ENCODE peak calls at places on chromosome 16, in five cellular contexts. T, O, D, U and P are unnamed samples.

GRCh38 chr16:23587726-23588125 is 8.4 kb downstream of the NDUFAB1 start:
- DNase-seq in T (no peak), O (no peak), D (no peak), U (no peak), P (no peak)

GRCh38 chr16:2324296-2324859 is 16.1 kb downstream of the ABCA3 start:
- DNase-seq in T (no peak), O (peak; percentile 67), D (no peak), U (no peak), P (no peak)

GRCh38 chr16:10728035-10728462 is 15.6 kb upstream of the NUBP1 start:
- DNase-seq in T (no peak), O (no peak), D (no peak), U (no peak), P (no peak)

GRCh38 chr16:47732806-47733150 is 271.6 kb downstream of the PHKB start:
- DNase-seq in T (no peak), O (no peak), D (no peak), U (no peak), P (no peak)

GRCh38 chr16:25838724-25839186 is 147.0 kb downstream of the HS3ST4 start:
- DNase-seq in T (peak; percentile 20), O (no peak), D (no peak), U (peak; percentile 52), P (no peak)

GRCh38 chr16:28193530-28194423 is 18.0 kb downstream of the XPO6 start:
- DNase-seq in T (peak; percentile 42), O (no peak), D (peak; percentile 24), U (peak; percentile 66), P (no peak)

GRCh38 chr16:27486760-27487159 is 63.0 kb downstream of the GTF3C1 start:
- DNase-seq in T (no peak), O (no peak), D (no peak), U (no peak), P (no peak)

GRCh38 chr16:10521681-10522274 is 58.6 kb downstream of the EMP2 start:
- DNase-seq in T (peak; percentile 44), O (no peak), D (peak; percentile 42), U (peak; percentile 71), P (peak; percentile 22)

GRCh38 chr16:87086575-87086974 is 230.6 kb downstream of the C16orf95 start:
- DNase-seq in T (no peak), O (no peak), D (no peak), U (no peak), P (no peak)

GRCh38 chr16:9039208-9039607 is 52.2 kb upstream of the HAPSTR1 start:
- DNase-seq in T (no peak), O (no peak), D (no peak), U (no peak), P (no peak)

GRCh38 chr16:86806181-86806837 is 228.0 kb downstream of the FOXL1 start:
- DNase-seq in T (no peak), O (no peak), D (no peak), U (no peak), P (no peak)

GRCh38 chr16:48232459-48233040 is 11.6 kb upstream of the LONP2 start:
- DNase-seq in T (no peak), O (no peak), D (no peak), U (no peak), P (no peak)

GRCh38 chr16:28092721-28093382 is 29.3 kb upstream of the GSG1L start:
- DNase-seq in T (no peak), O (no peak), D (no peak), U (no peak), P (no peak)

GRCh38 chr16:11783319-11784047 is 13.6 kb downstream of the ZC3H7A start:
- DNase-seq in T (peak; percentile 38), O (no peak), D (no peak), U (no peak), P (no peak)

GRCh38 chr16:57601801-57602478 is 26.5 kb upstream of the ADGRG1 start:
- DNase-seq in T (peak; percentile 51), O (no peak), D (no peak), U (peak; percentile 59), P (no peak)

GRCh38 chr16:56262148-56262878 is 71.0 kb downstream of the GNAO1 start:
- DNase-seq in T (peak; percentile 55), O (no peak), D (no peak), U (peak; percentile 77), P (no peak)

GRCh38 chr16:53142823-53143568 is 88.2 kb downstream of the CHD9 start:
- DNase-seq in T (no peak), O (no peak), D (no peak), U (peak; percentile 76), P (no peak)

GRCh38 chr16:48611329-48612137 is 1.6 kb upstream of the N4BP1 start:
- DNase-seq in T (peak; percentile 83), O (no peak), D (no peak), U (peak; percentile 70), P (no peak)

GRCh38 chr16:11386054-11386680 is 40.9 kb downstream of the RMI2 start:
- DNase-seq in T (no peak), O (no peak), D (no peak), U (no peak), P (no peak)

GRCh38 chr16:57469917-57470470 is 7.5 kb downstream of the POLR2C start:
- DNase-seq in T (no peak), O (no peak), D (no peak), U (no peak), P (no peak)

GRCh38 chr16:2095315-2095853 is 40.3 kb downstream of the PKD1 start:
- DNase-seq in T (no peak), O (no peak), D (no peak), U (no peak), P (no peak)

GRCh38 chr16:57985204-57986121 is 14.5 kb upstream of the CNGB1 start:
- DNase-seq in T (no peak), O (no peak), D (no peak), U (no peak), P (no peak)

GRCh38 chr16:86874141-86874540 is 295.8 kb downstream of the FOXL1 start:
- DNase-seq in T (no peak), O (no peak), D (no peak), U (peak; percentile 17), P (no peak)

GRCh38 chr16:21088646-21089538 is 61.8 kb downstream of the DNAH3 start:
- DNase-seq in T (no peak), O (no peak), D (no peak), U (no peak), P (no peak)

GRCh38 chr16:82007189-82007588 is 4.1 kb downstream of the SDR42E1 start:
- DNase-seq in T (no peak), O (no peak), D (no peak), U (peak; percentile 73), P (no peak)

GRCh38 chr16:28875134-28876015 is 2.9 kb upstream of the ATP2A1 start:
- DNase-seq in T (no peak), O (no peak), D (peak; percentile 73), U (no peak), P (peak; percentile 87)

GRCh38 chr16:70703041-70703834 is 17.4 kb upstream of the MTSS2 start:
- DNase-seq in T (no peak), O (no peak), D (peak; percentile 79), U (no peak), P (peak; percentile 86)

GRCh38 chr16:59181821-59182420 is 447.8 kb upstream of the GOT2 start:
- DNase-seq in T (no peak), O (no peak), D (no peak), U (no peak), P (no peak)

GRCh38 chr16:27199747-27200146 is 3.6 kb upstream of the KDM8 start:
- DNase-seq in T (peak; percentile 29), O (no peak), D (no peak), U (peak; percentile 38), P (no peak)

GRCh38 chr16:78277374-78277773 is 177.9 kb downstream of the WWOX start:
- DNase-seq in T (no peak), O (no peak), D (no peak), U (no peak), P (no peak)

GRCh38 chr16:89925596-89926079 is 2.5 kb downstream of the TUBB3 start:
- DNase-seq in T (no peak), O (no peak), D (no peak), U (no peak), P (no peak)

GRCh38 chr16:19291459-19291858 is 5.9 kb downstream of the CLEC19A start:
- DNase-seq in T (no peak), O (no peak), D (no peak), U (peak; percentile 6), P (no peak)

GRCh38 chr16:75265911-75266701 is 14.7 kb upstream of the BCAR1 start:
- DNase-seq in T (no peak), O (peak; percentile 91), D (peak; percentile 86), U (peak; percentile 48), P (peak; percentile 90)

DNA sequence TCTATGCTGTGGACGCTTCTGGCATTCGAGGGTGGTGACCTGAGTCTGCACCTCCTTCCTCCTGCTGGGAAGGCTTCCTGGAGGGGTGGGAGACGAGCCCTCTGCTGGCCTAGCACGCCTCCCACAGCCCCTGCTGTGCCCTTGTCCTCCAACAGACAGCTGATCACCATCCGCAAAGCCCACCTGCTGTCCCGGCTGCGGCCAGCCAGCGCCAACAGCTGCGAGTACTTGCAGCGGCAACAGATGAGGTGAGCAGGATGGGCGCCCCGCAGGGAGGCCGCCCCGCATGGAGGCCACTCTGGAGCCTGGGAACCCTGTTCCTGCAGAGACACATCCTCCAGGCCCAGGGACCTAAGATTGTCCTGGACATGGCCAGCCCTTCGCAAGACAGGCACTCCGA is 21.6 kb downstream of the UBALD1 start:
- DNase-seq in T (no peak), O (no peak), D (no peak), U (no peak), P (no peak)
- H3K27ac ChIP-seq in T (no peak overlapping the region), O (no peak overlapping the region), D (no peak overlapping the region), U (no peak overlapping the region), P (no peak overlapping the region)

GRCh38 chr16:51734220-51734619 is 583.1 kb upstream of the SALL1 start:
- DNase-seq in T (no peak), O (no peak), D (no peak), U (no peak), P (no peak)

DNA sequence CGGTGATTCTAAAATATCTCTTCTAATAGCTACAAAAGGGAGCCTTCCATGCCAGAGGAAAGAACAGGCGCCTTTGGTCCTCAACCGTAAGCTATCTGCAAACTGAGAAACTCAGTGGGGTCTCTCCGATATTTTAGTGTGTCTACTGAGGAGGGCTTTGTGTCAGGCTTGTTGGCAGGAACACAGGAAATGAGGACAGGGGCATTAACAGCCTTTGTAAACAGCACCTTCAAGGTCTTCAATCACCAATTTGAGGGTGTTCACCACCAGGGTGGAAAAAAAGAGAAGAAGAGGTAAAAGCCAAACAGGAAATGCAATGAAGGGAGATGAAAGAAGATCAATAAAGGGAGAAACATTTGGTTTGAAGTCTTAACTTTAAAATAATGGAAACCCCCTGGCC is 580.1 kb upstream of the SALL1 start:
- DNase-seq in T (no peak), O (no peak), D (no peak), U (no peak), P (no peak)
- H3K9me3 ChIP-seq in T (no peaks in the 10 kb centered on the region), O (no peaks in the 10 kb centered on the region), D (no peaks in the 10 kb centered on the region), U (no peaks in the 10 kb centered on the region), P (no peaks in the 10 kb centered on the region)

GRCh38 chr16:30764086-30764485 is 2.0 kb downstream of the RNF40 start:
- DNase-seq in T (no peak), O (no peak), D (peak; percentile 8), U (no peak), P (no peak)
- H3K4me3 ChIP-seq in T (no peak overlapping the region), O (no peak overlapping the region), D (no peak overlapping the region), U (no peak overlapping the region), P (no peak overlapping the region)

GRCh38 chr16:16966439-16966838 is 504.3 kb downstream of the XYLT1 start:
- DNase-seq in T (no peak), O (no peak), D (no peak), U (no peak), P (no peak)
- H3K27ac ChIP-seq in T (no peak overlapping the region), O (no peak overlapping the region), D (no peak overlapping the region), U (no peak overlapping the region), P (no peak overlapping the region)